ENCODE peak calls at places on chromosomes 3 and 15, in seven cellular contexts. M, G, D, K, U, O and A are unnamed samples.

GRCh38 chr3:17639765-17640164 is 102.7 kb downstream of the TBC1D5 start:
- DNase-seq in M (no peak), G (no peak), D (no peak), K (no peak), U (no peak), O (peak), A (peak)

GRCh38 chr15:101827257-101827656 is 15.3 kb downstream of the OR4F15 start:
- DNase-seq in M (no peak), G (no peak), D (no peak), K (no peak), U (no peak), O (no peak), A (peak)

GRCh38 chr3:193055352-193055751 is 137.7 kb upstream of the MB21D2 start:
- DNase-seq in M (no peak), G (no peak), D (no peak), K (no peak), U (no peak), O (no peak), A (no peak)

GRCh38 chr15:36778516-36778915 is 199.1 kb downstream of the CDIN1 start:
- DNase-seq in M (no peak), G (no peak), D (no peak), K (no peak), U (no peak), O (peak), A (peak)

GRCh38 chr3:148330486-148330885 is 367.2 kb upstream of the AGTR1 start:
- DNase-seq in M (no peak), G (no peak), D (no peak), K (no peak), U (no peak), O (no peak), A (no peak)

GRCh38 chr3:175193815-175194518 is 334.8 kb downstream of the NAALADL2 start:
- DNase-seq in M (no peak), G (no peak), D (no peak), K (no peak), U (no peak), O (peak), A (peak)

GRCh38 chr3:61571516-61572336 is 10.4 kb downstream of the PTPRG start:
- DNase-seq in M (no peak), G (no peak), D (no peak), K (peak), U (no peak), O (peak), A (peak)

GRCh38 chr3:58526124-58526957 is 10.6 kb downstream of the ACOX2 start:
- DNase-seq in M (no peak), G (no peak), D (peak), K (peak), U (no peak), O (peak), A (peak)

GRCh38 chr3:127391436-127392145 is 103.7 kb upstream of the PRR20G start:
- DNase-seq in M (no peak), G (no peak), D (no peak), K (peak), U (no peak), O (no peak), A (no peak)

GRCh38 chr3:128383316-128384235 is 83.1 kb downstream of the DNAJB8 start:
- DNase-seq in M (peak), G (peak), D (no peak), K (no peak), U (peak), O (peak), A (peak)

GRCh38 chr3:125057186-125057850 is 1.5 kb upstream of the HEG1 start:
- DNase-seq in M (no peak), G (no peak), D (no peak), K (peak), U (no peak), O (peak), A (peak)

GRCh38 chr3:122893282-122893681 is 98.4 kb downstream of the SLC49A4 start:
- DNase-seq in M (no peak), G (no peak), D (no peak), K (no peak), U (no peak), O (no peak), A (no peak)

GRCh38 chr15:42133892-42134502 is 22.4 kb downstream of the PLA2G4F start:
- DNase-seq in M (peak), G (peak), D (peak), K (peak), U (peak), O (peak), A (peak)

GRCh38 chr15:37973856-37974255 is 39.4 kb downstream of the TMCO5A start:
- DNase-seq in M (no peak), G (no peak), D (no peak), K (no peak), U (no peak), O (peak), A (no peak)

GRCh38 chr3:132464066-132464465 is 46.8 kb downstream of the DNAJC13 start:
- DNase-seq in M (no peak), G (no peak), D (no peak), K (no peak), U (no peak), O (peak), A (peak)

GRCh38 chr3:192207661-192208060 is 519.7 kb downstream of the FGF12 start:
- DNase-seq in M (no peak), G (no peak), D (no peak), K (no peak), U (no peak), O (no peak), A (no peak)

GRCh38 chr15:40436116-40436891 is 4.4 kb upstream of the BAHD1 start:
- DNase-seq in M (no peak), G (no peak), D (peak), K (peak), U (no peak), O (no peak), A (peak)

GRCh38 chr3:153961498-153961897 is 159.7 kb upstream of the ARHGEF26 start:
- DNase-seq in M (no peak), G (no peak), D (no peak), K (no peak), U (no peak), O (no peak), A (no peak)

GRCh38 chr3:163776753-163777152 is 1301.5 kb downstream of the SI start:
- DNase-seq in M (no peak), G (no peak), D (no peak), K (no peak), U (no peak), O (no peak), A (no peak)

GRCh38 chr3:156772588-156773206 is 53.5 kb upstream of the LEKR1 start:
- DNase-seq in M (no peak), G (no peak), D (no peak), K (no peak), U (no peak), O (peak), A (no peak)

GRCh38 chr3:191774485-191774884 is 313.5 kb downstream of the PYDC2 start:
- DNase-seq in M (no peak), G (no peak), D (peak), K (no peak), U (no peak), O (peak), A (peak)

GRCh38 chr3:46575577-46576222 is 9.6 kb upstream of the LRRC2 start:
- DNase-seq in M (no peak), G (no peak), D (peak), K (peak), U (no peak), O (no peak), A (no peak)

GRCh38 chr3:196638922-196639516 is 475 bp upstream of the NRROS start:
- DNase-seq in M (peak), G (no peak), D (peak), K (no peak), U (no peak), O (no peak), A (peak)

GRCh38 chr3:36394176-36394575 is 13.9 kb downstream of the STAC start:
- DNase-seq in M (no peak), G (no peak), D (no peak), K (no peak), U (no peak), O (peak), A (peak)

GRCh38 chr15:88090406-88091085 is 166.0 kb downstream of the NTRK3 start:
- DNase-seq in M (no peak), G (no peak), D (peak), K (peak), U (no peak), O (peak), A (no peak)

GRCh38 chr15:48945386-48945785 is 18.3 kb downstream of the SHC4 start:
- DNase-seq in M (no peak), G (no peak), D (no peak), K (no peak), U (no peak), O (peak), A (no peak)

GRCh38 chr3:160755776-160756304 is at the start of gene PPM1L:
- DNase-seq in M (peak), G (peak), D (peak), K (peak), U (peak), O (peak), A (peak)

GRCh38 chr3:72658466-72659100 is 189.7 kb downstream of the SHQ1 start:
- DNase-seq in M (no peak), G (no peak), D (no peak), K (no peak), U (no peak), O (no peak), A (no peak)

GRCh38 chr3:178665747-178666146 is 129.5 kb downstream of the KCNMB2 start:
- DNase-seq in M (no peak), G (no peak), D (no peak), K (no peak), U (no peak), O (no peak), A (no peak)

GRCh38 chr3:119636194-119636593 is 24.2 kb downstream of the POPDC2 start:
- DNase-seq in M (no peak), G (no peak), D (no peak), K (no peak), U (no peak), O (peak), A (no peak)

GRCh38 chr3:126994661-126995161 is 11.8 kb downstream of the PLXNA1 start:
- DNase-seq in M (no peak), G (no peak), D (no peak), K (no peak), U (no peak), O (peak), A (no peak)

GRCh38 chr3:8607285-8608040 is 37.1 kb downstream of the SSUH2 start:
- DNase-seq in M (no peak), G (peak), D (peak), K (peak), U (peak), O (peak), A (peak)

GRCh38 chr3:39372831-39373230 is 10.3 kb upstream of the SLC25A38 start:
- DNase-seq in M (no peak), G (no peak), D (no peak), K (no peak), U (no peak), O (no peak), A (no peak)

GRCh38 chr3:156471431-156471830 is 83.5 kb downstream of the SSR3 start:
- DNase-seq in M (no peak), G (no peak), D (no peak), K (no peak), U (no peak), O (peak), A (no peak)

GRCh38 chr3:141441381-141442365 is 45.2 kb upstream of the RASA2 start:
- DNase-seq in M (peak), G (peak), D (peak), K (peak), U (peak), O (peak), A (peak)